ENCODE peak calls at places on chromosomes 6 and 20, in nine cellular contexts. One of them, this sample, is unnamed. For H3K4me1, the result is how much of the 10 kb centered on the place peaks cover.

GRCh38 chr6:87909849-87910248 is 137.8 kb upstream of the SPACA1 start:
- DNase-seq in Panc1: no peak
- DNase-seq in left ventricle myocardium inferior: no peak
- DNase-seq in IMR-90: peak
- DNase-seq in keratinocyte: peak
- DNase-seq in neural progenitor cell: no peak
- DNase-seq in A549: no peak
- DNase-seq in colonic mucosa: no peak
- DNase-seq in ovary: no peak
- DNase-seq in this sample: no peak

GRCh38 chr6:44820366-44821158 is 433.1 kb downstream of the CDC5L start:
- DNase-seq in colonic mucosa: no peak
- DNase-seq in ovary: no peak
- DNase-seq in IMR-90: peak
- DNase-seq in A549: no peak
- DNase-seq in left ventricle myocardium inferior: no peak
- DNase-seq in keratinocyte: no peak
- DNase-seq in Panc1: no peak
- DNase-seq in neural progenitor cell: no peak
- DNase-seq in this sample: no peak

GRCh38 chr20:56245761-56246160 is 2.8 kb upstream of the MC3R start:
- DNase-seq in ovary: no peak
- DNase-seq in colonic mucosa: no peak
- DNase-seq in IMR-90: no peak
- DNase-seq in neural progenitor cell: no peak
- DNase-seq in left ventricle myocardium inferior: no peak
- DNase-seq in keratinocyte: no peak
- DNase-seq in Panc1: no peak
- DNase-seq in A549: no peak
- DNase-seq in this sample: no peak

GRCh38 chr20:3088031-3088430 is 3.5 kb upstream of the AVP start:
- DNase-seq in A549: no peak
- DNase-seq in colonic mucosa: no peak
- DNase-seq in IMR-90: no peak
- DNase-seq in neural progenitor cell: no peak
- DNase-seq in keratinocyte: no peak
- DNase-seq in ovary: no peak
- DNase-seq in Panc1: no peak
- DNase-seq in left ventricle myocardium inferior: no peak
- DNase-seq in this sample: no peak

GRCh38 chr6:19399406-19399805 is 437.8 kb upstream of the ID4 start:
- DNase-seq in keratinocyte: no peak
- DNase-seq in ovary: peak
- DNase-seq in A549: no peak
- DNase-seq in colonic mucosa: no peak
- DNase-seq in IMR-90: peak
- DNase-seq in neural progenitor cell: no peak
- DNase-seq in Panc1: no peak
- DNase-seq in left ventricle myocardium inferior: no peak
- DNase-seq in this sample: no peak

GRCh38 chr20:8421981-8422380 is 289.9 kb downstream of the PLCB1 start:
- DNase-seq in ovary: no peak
- DNase-seq in colonic mucosa: no peak
- DNase-seq in neural progenitor cell: no peak
- DNase-seq in Panc1: no peak
- DNase-seq in left ventricle myocardium inferior: no peak
- DNase-seq in A549: no peak
- DNase-seq in keratinocyte: no peak
- DNase-seq in IMR-90: peak
- DNase-seq in this sample: no peak

GRCh38 chr6:44524491-44525227 is 137.2 kb downstream of the CDC5L start:
- DNase-seq in ovary: no peak
- DNase-seq in Panc1: no peak
- DNase-seq in A549: no peak
- DNase-seq in IMR-90: no peak
- DNase-seq in neural progenitor cell: no peak
- DNase-seq in left ventricle myocardium inferior: no peak
- DNase-seq in keratinocyte: no peak
- DNase-seq in colonic mucosa: no peak
- DNase-seq in this sample: no peak

GRCh38 chr20:60214901-60215522 is 256.8 kb downstream of the CDH26 start:
- DNase-seq in ovary: no peak
- DNase-seq in A549: no peak
- DNase-seq in Panc1: no peak
- DNase-seq in keratinocyte: no peak
- DNase-seq in colonic mucosa: no peak
- DNase-seq in IMR-90: no peak
- DNase-seq in neural progenitor cell: no peak
- DNase-seq in left ventricle myocardium inferior: no peak
- DNase-seq in this sample: no peak

GRCh38 chr20:25297141-25297905 is 49.4 kb downstream of the PYGB start:
- DNase-seq in Panc1: no peak
- DNase-seq in A549: no peak
- DNase-seq in colonic mucosa: no peak
- DNase-seq in keratinocyte: no peak
- DNase-seq in ovary: no peak
- DNase-seq in neural progenitor cell: no peak
- DNase-seq in IMR-90: no peak
- DNase-seq in left ventricle myocardium inferior: no peak
- DNase-seq in this sample: no peak

GRCh38 chr6:136464874-136465273 is 85.3 kb downstream of the MAP7 start:
- DNase-seq in neural progenitor cell: no peak
- DNase-seq in ovary: no peak
- DNase-seq in colonic mucosa: no peak
- DNase-seq in Panc1: no peak
- DNase-seq in left ventricle myocardium inferior: no peak
- DNase-seq in keratinocyte: no peak
- DNase-seq in A549: no peak
- DNase-seq in IMR-90: no peak
- DNase-seq in this sample: no peak

GRCh38 chr6:29146154-29146553 is 24.6 kb upstream of the OR2J2 start:
- DNase-seq in Panc1: no peak
- DNase-seq in IMR-90: no peak
- DNase-seq in colonic mucosa: no peak
- DNase-seq in neural progenitor cell: no peak
- DNase-seq in A549: no peak
- DNase-seq in keratinocyte: no peak
- DNase-seq in left ventricle myocardium inferior: no peak
- DNase-seq in ovary: no peak
- DNase-seq in this sample: no peak

GRCh38 chr6:7535498-7535897 is 6.0 kb upstream of the DSP start:
- DNase-seq in colonic mucosa: no peak
- DNase-seq in IMR-90: peak
- DNase-seq in keratinocyte: no peak
- DNase-seq in A549: no peak
- DNase-seq in ovary: no peak
- DNase-seq in left ventricle myocardium inferior: no peak
- DNase-seq in neural progenitor cell: no peak
- DNase-seq in Panc1: no peak
- DNase-seq in this sample: no peak

GRCh38 chr6:38169826-38170526 is 350.4 kb downstream of the ZFAND3 start:
- DNase-seq in IMR-90: no peak
- DNase-seq in Panc1: no peak
- DNase-seq in colonic mucosa: peak
- DNase-seq in neural progenitor cell: peak
- DNase-seq in A549: no peak
- DNase-seq in ovary: no peak
- DNase-seq in left ventricle myocardium inferior: no peak
- DNase-seq in keratinocyte: no peak
- DNase-seq in this sample: peak

GRCh38 chr6:30684386-30685156 is 1.9 kb downstream of the PPP1R18 start:
- DNase-seq in ovary: no peak
- DNase-seq in IMR-90: peak
- DNase-seq in keratinocyte: no peak
- DNase-seq in Panc1: no peak
- DNase-seq in left ventricle myocardium inferior: peak
- DNase-seq in colonic mucosa: peak
- DNase-seq in A549: no peak
- DNase-seq in neural progenitor cell: no peak
- DNase-seq in this sample: peak

GRCh38 chr6:134060491-134061106 is 8.2 kb upstream of the SLC2A12 start:
- DNase-seq in A549: peak
- DNase-seq in IMR-90: peak
- DNase-seq in left ventricle myocardium inferior: no peak
- DNase-seq in Panc1: no peak
- DNase-seq in ovary: no peak
- DNase-seq in keratinocyte: no peak
- DNase-seq in neural progenitor cell: peak
- DNase-seq in colonic mucosa: no peak
- DNase-seq in this sample: no peak

DNA sequence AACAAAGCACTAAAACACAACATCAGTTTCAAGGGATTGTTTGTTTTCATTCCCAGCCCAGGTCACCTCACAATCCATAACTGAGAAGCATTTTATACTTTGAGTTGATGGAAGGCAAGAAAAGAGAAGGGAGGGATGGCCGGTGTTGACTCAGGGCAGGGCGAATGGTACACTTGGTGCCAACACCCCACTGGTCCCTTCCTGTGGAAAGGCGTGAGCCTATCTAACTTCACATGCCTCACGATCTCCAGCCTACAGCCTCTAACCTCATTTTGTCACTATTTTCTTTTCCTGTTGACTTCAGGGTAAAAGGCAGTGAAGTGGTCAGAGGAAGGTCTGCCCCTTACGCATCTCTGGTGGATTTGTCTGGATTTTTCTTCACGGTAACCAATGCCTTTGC is 53.5 kb upstream of the SASH1 start:
- DNase-seq in neural progenitor cell: no peak
- DNase-seq in left ventricle myocardium inferior: no peak
- DNase-seq in colonic mucosa: no peak
- DNase-seq in IMR-90: no peak
- DNase-seq in keratinocyte: no peak
- DNase-seq in ovary: no peak
- DNase-seq in A549: no peak
- DNase-seq in Panc1: no peak
- DNase-seq in this sample: no peak
- H3K4me3 ChIP-seq in neural progenitor cell: no peak
- H3K4me3 ChIP-seq in left ventricle myocardium inferior: peak
- H3K4me3 ChIP-seq in colonic mucosa: no peak
- H3K4me3 ChIP-seq in IMR-90: no peak
- H3K4me3 ChIP-seq in keratinocyte: no peak
- H3K4me3 ChIP-seq in ovary: no peak
- H3K4me3 ChIP-seq in A549: no peak
- H3K4me3 ChIP-seq in Panc1: peak
- H3K4me3 ChIP-seq in this sample: no peak

DNA sequence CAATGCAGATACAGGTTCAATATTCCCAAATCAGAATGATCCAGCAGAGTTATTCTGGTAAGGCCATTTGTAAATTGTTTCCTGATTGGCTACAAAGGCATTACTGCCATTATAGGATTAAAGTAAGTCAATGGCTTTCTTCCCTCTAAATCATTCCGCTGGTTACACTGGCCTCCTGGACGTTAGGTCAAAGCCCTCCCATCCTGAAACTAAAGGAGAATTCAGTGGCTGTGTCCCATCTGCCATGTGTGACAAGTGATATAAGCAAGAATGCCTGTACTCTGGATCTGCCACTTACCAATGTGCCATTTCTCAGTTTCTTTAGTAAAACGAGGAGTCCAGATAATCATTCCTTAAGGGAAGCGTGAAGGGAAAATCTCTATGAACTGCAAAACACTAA is 221.3 kb downstream of the FOXC1 start:
- DNase-seq in IMR-90: no peak
- DNase-seq in left ventricle myocardium inferior: no peak
- DNase-seq in ovary: no peak
- DNase-seq in colonic mucosa: no peak
- DNase-seq in neural progenitor cell: peak
- DNase-seq in A549: no peak
- DNase-seq in Panc1: no peak
- DNase-seq in keratinocyte: no peak
- DNase-seq in this sample: no peak
- H3K4me1 ChIP-seq in IMR-90: under half
- H3K4me1 ChIP-seq in left ventricle myocardium inferior: under half
- H3K4me1 ChIP-seq in ovary: under half
- H3K4me1 ChIP-seq in colonic mucosa: under half
- H3K4me1 ChIP-seq in neural progenitor cell: under half
- H3K4me1 ChIP-seq in A549: under half
- H3K4me1 ChIP-seq in Panc1: under half
- H3K4me1 ChIP-seq in keratinocyte: under half
- H3K4me1 ChIP-seq in this sample: under half

DNA sequence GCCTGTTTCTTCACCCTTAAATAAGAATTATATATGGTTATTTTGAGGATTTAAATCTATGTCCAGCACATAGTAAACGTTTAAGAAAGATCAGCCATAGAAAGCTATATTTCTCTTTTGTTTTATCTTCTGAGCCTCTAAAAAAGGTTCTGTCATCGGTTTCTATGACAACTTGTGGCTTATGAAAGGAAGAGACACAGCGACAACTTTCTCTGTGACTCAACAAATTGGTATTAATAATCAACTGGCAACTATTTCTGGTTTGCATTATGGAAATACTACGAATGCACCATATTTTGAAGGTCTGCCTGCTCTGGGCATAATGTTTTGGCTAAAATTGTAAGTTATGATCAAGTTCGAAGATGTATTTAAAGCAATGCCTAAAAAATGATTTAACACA is 751.0 kb downstream of the CD109 start:
- DNase-seq in neural progenitor cell: no peak
- DNase-seq in A549: peak
- DNase-seq in left ventricle myocardium inferior: no peak
- DNase-seq in ovary: no peak
- DNase-seq in Panc1: no peak
- DNase-seq in keratinocyte: no peak
- DNase-seq in IMR-90: peak
- DNase-seq in colonic mucosa: no peak
- DNase-seq in this sample: no peak
- H3K27ac ChIP-seq in neural progenitor cell: no peak
- H3K27ac ChIP-seq in A549: no peak
- H3K27ac ChIP-seq in left ventricle myocardium inferior: no peak
- H3K27ac ChIP-seq in ovary: no peak
- H3K27ac ChIP-seq in Panc1: no peak
- H3K27ac ChIP-seq in keratinocyte: no peak
- H3K27ac ChIP-seq in IMR-90: no peak
- H3K27ac ChIP-seq in colonic mucosa: no peak
- H3K27ac ChIP-seq in this sample: no peak

GRCh38 chr20:47452736-47453161 is 48.9 kb upstream of the NCOA3 start:
- DNase-seq in IMR-90: no peak
- DNase-seq in keratinocyte: no peak
- DNase-seq in neural progenitor cell: no peak
- DNase-seq in ovary: no peak
- DNase-seq in A549: no peak
- DNase-seq in Panc1: no peak
- DNase-seq in colonic mucosa: no peak
- DNase-seq in left ventricle myocardium inferior: no peak
- DNase-seq in this sample: no peak

GRCh38 chr20:47454298-47455132 is 47.2 kb upstream of the NCOA3 start:
- DNase-seq in ovary: no peak
- DNase-seq in left ventricle myocardium inferior: no peak
- DNase-seq in Panc1: no peak
- DNase-seq in colonic mucosa: no peak
- DNase-seq in A549: no peak
- DNase-seq in neural progenitor cell: no peak
- DNase-seq in keratinocyte: no peak
- DNase-seq in IMR-90: no peak
- DNase-seq in this sample: no peak

GRCh38 chr20:47451602-47451904 is 50.1 kb upstream of the NCOA3 start:
- DNase-seq in colonic mucosa: no peak
- DNase-seq in Panc1: no peak
- DNase-seq in keratinocyte: no peak
- DNase-seq in left ventricle myocardium inferior: no peak
- DNase-seq in neural progenitor cell: no peak
- DNase-seq in A549: no peak
- DNase-seq in ovary: no peak
- DNase-seq in IMR-90: no peak
- DNase-seq in this sample: no peak

GRCh38 chr20:47455133-47456040 is 46.3 kb upstream of the NCOA3 start:
- DNase-seq in ovary: no peak
- DNase-seq in IMR-90: no peak
- DNase-seq in left ventricle myocardium inferior: no peak
- DNase-seq in keratinocyte: no peak
- DNase-seq in neural progenitor cell: no peak
- DNase-seq in Panc1: no peak
- DNase-seq in colonic mucosa: no peak
- DNase-seq in A549: peak
- DNase-seq in this sample: no peak

GRCh38 chr20:47453167-47453782 is 48.4 kb upstream of the NCOA3 start:
- DNase-seq in left ventricle myocardium inferior: no peak
- DNase-seq in colonic mucosa: no peak
- DNase-seq in neural progenitor cell: no peak
- DNase-seq in ovary: no peak
- DNase-seq in keratinocyte: peak
- DNase-seq in IMR-90: peak
- DNase-seq in Panc1: peak
- DNase-seq in A549: peak
- DNase-seq in this sample: no peak
- H3K4me3 ChIP-seq in left ventricle myocardium inferior: no peak
- H3K4me3 ChIP-seq in colonic mucosa: no peak
- H3K4me3 ChIP-seq in neural progenitor cell: no peak
- H3K4me3 ChIP-seq in ovary: no peak
- H3K4me3 ChIP-seq in keratinocyte: peak
- H3K4me3 ChIP-seq in IMR-90: no peak
- H3K4me3 ChIP-seq in Panc1: no peak
- H3K4me3 ChIP-seq in A549: no peak
- H3K4me3 ChIP-seq in this sample: no peak

This sample was measured in small intestine.